ENCODE peak calls at places on chromosomes 3 and 15, in nine cellular contexts. One of them, this sample, is unnamed.

GRCh38 chr3:16369247-16369646 is 104.2 kb downstream of the OXNAD1 start:
- DNase-seq in HCT116: no peak
- DNase-seq in GM12878: no peak
- DNase-seq in Panc1: no peak
- DNase-seq in stomach: no peak
- DNase-seq in H1: no peak
- DNase-seq in K562: no peak
- DNase-seq in breast epithelium: no peak
- DNase-seq in transverse colon: no peak
- DNase-seq in this sample: no peak

GRCh38 chr3:115581347-115582135 is 41.8 kb upstream of the GAP43 start:
- DNase-seq in HCT116: no peak
- DNase-seq in GM12878: no peak
- DNase-seq in Panc1: no peak
- DNase-seq in stomach: no peak
- DNase-seq in H1: no peak
- DNase-seq in K562: no peak
- DNase-seq in breast epithelium: no peak
- DNase-seq in transverse colon: no peak
- DNase-seq in this sample: no peak

GRCh38 chr3:43152649-43153048 is 46.8 kb upstream of the POMGNT2 start:
- DNase-seq in HCT116: no peak
- DNase-seq in GM12878: no peak
- DNase-seq in Panc1: no peak
- DNase-seq in stomach: no peak
- DNase-seq in H1: no peak
- DNase-seq in K562: no peak
- DNase-seq in breast epithelium: no peak
- DNase-seq in transverse colon: no peak
- DNase-seq in this sample: no peak

GRCh38 chr3:24365168-24365567 is 129.5 kb downstream of the THRB start:
- DNase-seq in HCT116: peak; percentile 31
- DNase-seq in GM12878: no peak
- DNase-seq in Panc1: peak; percentile 75
- DNase-seq in stomach: peak; percentile 72
- DNase-seq in H1: no peak
- DNase-seq in K562: no peak
- DNase-seq in breast epithelium: peak; percentile 59
- DNase-seq in transverse colon: peak; percentile 63
- DNase-seq in this sample: no peak

GRCh38 chr15:101250331-101250730 is 1.5 kb downstream of the CHSY1 start:
- DNase-seq in HCT116: no peak
- DNase-seq in GM12878: no peak
- DNase-seq in Panc1: no peak
- DNase-seq in stomach: no peak
- DNase-seq in H1: no peak
- DNase-seq in K562: no peak
- DNase-seq in breast epithelium: no peak
- DNase-seq in transverse colon: no peak
- DNase-seq in this sample: no peak

GRCh38 chr3:124810970-124811369 is 76.2 kb downstream of the ITGB5 start:
- DNase-seq in HCT116: no peak
- DNase-seq in GM12878: no peak
- DNase-seq in Panc1: no peak
- DNase-seq in stomach: no peak
- DNase-seq in H1: no peak
- DNase-seq in K562: no peak
- DNase-seq in breast epithelium: no peak
- DNase-seq in transverse colon: no peak
- DNase-seq in this sample: no peak

GRCh38 chr3:23573827-23574226 is 231.9 kb upstream of the UBE2E1 start:
- DNase-seq in HCT116: no peak
- DNase-seq in GM12878: no peak
- DNase-seq in Panc1: no peak
- DNase-seq in stomach: no peak
- DNase-seq in H1: no peak
- DNase-seq in K562: no peak
- DNase-seq in breast epithelium: no peak
- DNase-seq in transverse colon: no peak
- DNase-seq in this sample: no peak

GRCh38 chr15:70112018-70112395 is 14.3 kb upstream of the TLE3 start:
- DNase-seq in HCT116: no peak
- DNase-seq in GM12878: no peak
- DNase-seq in Panc1: no peak
- DNase-seq in stomach: no peak
- DNase-seq in H1: no peak
- DNase-seq in K562: peak; percentile 45
- DNase-seq in breast epithelium: no peak
- DNase-seq in transverse colon: no peak
- DNase-seq in this sample: no peak

GRCh38 chr15:80779658-80780415 is 667 bp downstream of the CEMIP start:
- DNase-seq in HCT116: no peak
- DNase-seq in GM12878: no peak
- DNase-seq in Panc1: no peak
- DNase-seq in stomach: no peak
- DNase-seq in H1: peak; percentile 10
- DNase-seq in K562: no peak
- DNase-seq in breast epithelium: no peak
- DNase-seq in transverse colon: peak; percentile 11
- DNase-seq in this sample: no peak

GRCh38 chr15:74434260-74434915 is 630 bp upstream of the SEMA7A start:
- DNase-seq in HCT116: no peak
- DNase-seq in GM12878: no peak
- DNase-seq in Panc1: no peak
- DNase-seq in stomach: no peak
- DNase-seq in H1: no peak
- DNase-seq in K562: no peak
- DNase-seq in breast epithelium: no peak
- DNase-seq in transverse colon: no peak
- DNase-seq in this sample: no peak

GRCh38 chr15:50685191-50685975 is 1.2 kb downstream of the TRPM7 start:
- DNase-seq in HCT116: no peak
- DNase-seq in GM12878: no peak
- DNase-seq in Panc1: no peak
- DNase-seq in stomach: no peak
- DNase-seq in H1: no peak
- DNase-seq in K562: no peak
- DNase-seq in breast epithelium: no peak
- DNase-seq in transverse colon: no peak
- DNase-seq in this sample: no peak

GRCh38 chr15:30992465-30992864 is 1.0 kb upstream of the MTMR10 start:
- DNase-seq in HCT116: no peak
- DNase-seq in GM12878: no peak
- DNase-seq in Panc1: no peak
- DNase-seq in stomach: no peak
- DNase-seq in H1: no peak
- DNase-seq in K562: no peak
- DNase-seq in breast epithelium: no peak
- DNase-seq in transverse colon: no peak
- DNase-seq in this sample: no peak

GRCh38 chr3:160641675-160642330 is 35.2 kb upstream of the ARL14 start:
- DNase-seq in HCT116: no peak
- DNase-seq in GM12878: no peak
- DNase-seq in Panc1: no peak
- DNase-seq in stomach: no peak
- DNase-seq in H1: no peak
- DNase-seq in K562: no peak
- DNase-seq in breast epithelium: no peak
- DNase-seq in transverse colon: no peak
- DNase-seq in this sample: no peak

GRCh38 chr3:32453346-32453745 is 49.3 kb downstream of the CMTM6 start:
- DNase-seq in HCT116: no peak
- DNase-seq in GM12878: no peak
- DNase-seq in Panc1: no peak
- DNase-seq in stomach: no peak
- DNase-seq in H1: no peak
- DNase-seq in K562: no peak
- DNase-seq in breast epithelium: no peak
- DNase-seq in transverse colon: no peak
- DNase-seq in this sample: no peak

GRCh38 chr3:174333640-174334039 is 525.5 kb upstream of the NAALADL2 start:
- DNase-seq in HCT116: no peak
- DNase-seq in GM12878: no peak
- DNase-seq in Panc1: no peak
- DNase-seq in stomach: no peak
- DNase-seq in H1: no peak
- DNase-seq in K562: no peak
- DNase-seq in breast epithelium: no peak
- DNase-seq in transverse colon: no peak
- DNase-seq in this sample: no peak

DNA sequence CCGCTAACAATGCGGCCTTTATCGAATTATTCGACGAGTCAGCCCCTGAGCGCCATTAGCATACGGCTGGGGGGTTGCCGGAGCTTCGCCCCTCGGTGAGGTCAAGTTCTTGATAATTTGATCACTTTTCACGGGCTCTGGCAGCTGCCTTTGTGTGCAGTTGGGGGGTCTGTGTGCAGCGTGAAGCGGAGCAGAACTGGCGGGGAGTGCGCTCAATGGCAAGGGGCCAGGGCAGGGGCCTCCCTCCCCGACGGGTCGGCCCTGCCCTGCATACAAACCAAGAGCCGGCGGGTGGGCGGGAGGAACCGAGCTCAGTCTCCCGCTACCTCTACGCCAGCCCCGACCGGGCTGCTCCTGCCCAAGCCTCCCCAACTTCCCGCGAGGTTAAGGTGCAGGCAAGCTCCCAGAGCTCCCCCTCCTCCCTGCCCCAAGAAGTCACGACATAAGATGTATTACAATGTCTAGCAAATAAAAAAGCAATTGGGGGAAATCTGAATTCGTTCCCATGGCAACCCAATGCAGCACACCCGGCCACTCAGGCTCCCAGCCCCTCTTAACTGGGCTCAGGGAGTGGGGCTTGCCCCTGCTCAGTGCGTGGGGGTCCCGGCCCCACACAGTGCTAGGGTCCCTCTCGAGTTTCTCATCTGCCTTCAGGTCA is 34.1 kb upstream of the POLG start:
- DNase-seq in HCT116: no peak
- DNase-seq in GM12878: no peak
- DNase-seq in Panc1: no peak
- DNase-seq in stomach: no peak
- DNase-seq in H1: no peak
- DNase-seq in K562: no peak
- DNase-seq in breast epithelium: no peak
- DNase-seq in transverse colon: no peak
- DNase-seq in this sample: no peak
- H3K27me3 ChIP-seq in HCT116: peaks cover 6% of the 10 kb centered on the region
- H3K27me3 ChIP-seq in GM12878: peaks cover 33% of the 10 kb centered on the region
- H3K27me3 ChIP-seq in Panc1: peaks cover 5% of the 10 kb centered on the region
- H3K27me3 ChIP-seq in stomach: peaks cover 100% of the 10 kb centered on the region
- H3K27me3 ChIP-seq in H1: peaks cover 97% of the 10 kb centered on the region
- H3K27me3 ChIP-seq in K562: peaks cover 66% of the 10 kb centered on the region
- H3K27me3 ChIP-seq in breast epithelium: peaks cover 93% of the 10 kb centered on the region
- H3K27me3 ChIP-seq in transverse colon: peaks cover 100% of the 10 kb centered on the region
- H3K27me3 ChIP-seq in this sample: peaks cover 63% of the 10 kb centered on the region

GRCh38 chr3:192082733-192083660 is 622.0 kb downstream of the PYDC2 start:
- DNase-seq in HCT116: no peak
- DNase-seq in GM12878: peak; percentile 23
- DNase-seq in Panc1: no peak
- DNase-seq in stomach: no peak
- DNase-seq in H1: no peak
- DNase-seq in K562: no peak
- DNase-seq in breast epithelium: no peak
- DNase-seq in transverse colon: no peak
- DNase-seq in this sample: no peak

GRCh38 chr3:192079098-192079497 is 618.1 kb downstream of the PYDC2 start:
- DNase-seq in HCT116: no peak
- DNase-seq in GM12878: no peak
- DNase-seq in Panc1: no peak
- DNase-seq in stomach: no peak
- DNase-seq in H1: no peak
- DNase-seq in K562: no peak
- DNase-seq in breast epithelium: no peak
- DNase-seq in transverse colon: no peak
- DNase-seq in this sample: no peak

GRCh38 chr3:192080336-192080735 is 619.4 kb downstream of the PYDC2 start:
- DNase-seq in HCT116: no peak
- DNase-seq in GM12878: no peak
- DNase-seq in Panc1: no peak
- DNase-seq in stomach: no peak
- DNase-seq in H1: no peak
- DNase-seq in K562: no peak
- DNase-seq in breast epithelium: no peak
- DNase-seq in transverse colon: no peak
- DNase-seq in this sample: no peak

DNA sequence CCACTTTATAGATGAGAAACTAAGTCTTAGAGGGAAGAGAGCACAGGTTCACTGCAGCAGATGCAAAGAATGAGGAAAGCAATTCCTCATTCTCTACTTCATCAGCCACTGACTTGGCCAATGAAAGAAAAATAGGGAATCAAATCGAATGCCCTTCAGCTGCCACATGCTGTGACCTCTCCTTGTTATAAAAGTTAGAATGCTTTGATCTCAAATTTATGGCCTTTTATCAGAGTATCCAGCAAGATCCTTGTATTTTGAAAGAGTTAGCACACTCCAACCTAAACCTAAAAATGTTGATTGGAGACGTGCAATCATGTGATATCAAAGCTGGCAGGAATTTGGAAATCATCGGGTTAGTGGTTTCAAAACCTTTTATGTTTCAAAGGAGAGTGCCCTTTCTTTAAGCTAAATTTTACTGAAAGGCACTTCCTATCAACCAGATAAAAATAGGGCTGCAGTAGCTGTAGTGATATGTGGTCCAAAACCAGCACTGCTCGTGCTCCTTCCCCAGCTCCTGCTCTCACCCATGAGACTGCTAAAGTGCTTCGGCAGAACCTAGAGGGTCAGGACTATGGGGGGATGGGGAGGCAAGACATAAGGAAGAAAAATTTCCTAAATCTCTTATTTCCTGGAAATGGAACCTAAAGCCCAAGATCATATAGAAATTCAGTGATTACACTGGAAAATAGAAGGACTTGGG is 617.0 kb downstream of the PYDC2 start:
- DNase-seq in HCT116: no peak
- DNase-seq in GM12878: no peak
- DNase-seq in Panc1: no peak
- DNase-seq in stomach: no peak
- DNase-seq in H1: no peak
- DNase-seq in K562: no peak
- DNase-seq in breast epithelium: no peak
- DNase-seq in transverse colon: no peak
- DNase-seq in this sample: no peak
- TF ChIP-seq POLR2AphosphoS5 in HCT116: no peak
- TF ChIP-seq POLR2AphosphoS5 in GM12878: no peak
- TF ChIP-seq POLR2AphosphoS5 in Panc1: no peak
- TF ChIP-seq POLR2AphosphoS5 in stomach: no peak
- TF ChIP-seq POLR2AphosphoS5 in H1: no peak
- TF ChIP-seq POLR2AphosphoS5 in K562: no peak
- TF ChIP-seq POLR2AphosphoS5 in breast epithelium: no peak
- TF ChIP-seq POLR2AphosphoS5 in transverse colon: no peak
- TF ChIP-seq POLR2AphosphoS5 in this sample: no peak

GRCh38 chr15:91982401-91982800 is 128.9 kb downstream of the SLCO3A1 start:
- DNase-seq in HCT116: no peak
- DNase-seq in GM12878: no peak
- DNase-seq in Panc1: no peak
- DNase-seq in stomach: no peak
- DNase-seq in H1: no peak
- DNase-seq in K562: no peak
- DNase-seq in breast epithelium: no peak
- DNase-seq in transverse colon: no peak
- DNase-seq in this sample: no peak
- TF ChIP-seq CTCF in HCT116: no peak
- TF ChIP-seq CTCF in GM12878: peak; percentile 27
- TF ChIP-seq CTCF in Panc1: peak; percentile 48
- TF ChIP-seq CTCF in stomach: no peak
- TF ChIP-seq CTCF in H1: no peak
- TF ChIP-seq CTCF in K562: no peak
- TF ChIP-seq CTCF in breast epithelium: no peak
- TF ChIP-seq CTCF in transverse colon: no peak
- TF ChIP-seq CTCF in this sample: no peak

GRCh38 chr15:98625614-98626013 is 22.7 kb upstream of the IGF1R start:
- DNase-seq in HCT116: no peak
- DNase-seq in GM12878: no peak
- DNase-seq in Panc1: no peak
- DNase-seq in stomach: no peak
- DNase-seq in H1: no peak
- DNase-seq in K562: no peak
- DNase-seq in breast epithelium: no peak
- DNase-seq in transverse colon: no peak
- DNase-seq in this sample: no peak
- H3K27me3 ChIP-seq in HCT116: peaks cover 74% of the 10 kb centered on the region
- H3K27me3 ChIP-seq in GM12878: no peaks in the 10 kb centered on the region
- H3K27me3 ChIP-seq in Panc1: peaks cover 24% of the 10 kb centered on the region
- H3K27me3 ChIP-seq in stomach: peaks cover 54% of the 10 kb centered on the region
- H3K27me3 ChIP-seq in H1: no peaks in the 10 kb centered on the region
- H3K27me3 ChIP-seq in K562: peaks cover 2% of the 10 kb centered on the region
- H3K27me3 ChIP-seq in breast epithelium: peaks cover 46% of the 10 kb centered on the region
- H3K27me3 ChIP-seq in transverse colon: peaks cover 70% of the 10 kb centered on the region
- H3K27me3 ChIP-seq in this sample: peaks cover 10% of the 10 kb centered on the region

This sample was measured in HL-60.